ENCODE peak calls at places on chromosomes 13 and 19, in ten cellular contexts. D is ascending aorta, Q is mucosa of descending colon, Z is choroid plexus epithelial cell, F is heart right ventricle, J is GM12878, W is fibroblast of pulmonary artery, Y is pancreas, M is fibroblast of lung, C is psoas muscle. V is an unnamed sample.

GRCh38 chr13:105703843-105704242 is 831.6 kb downstream of the EFNB2 start:
- DNase-seq in C (no peak), W (no peak), Z (no peak), D (no peak), Q (no peak), F (no peak), M (no peak), J (no peak), Y (no peak), V (no peak)

GRCh38 chr19:4343845-4344713 is 717 bp downstream of the MPND start:
- DNase-seq in C (no peak), Z (no peak), D (no peak), J (no peak), Q (no peak), M (no peak), Y (no peak), F (no peak), W (no peak), V (no peak)

GRCh38 chr13:27481766-27482165 is 31.4 kb upstream of the MTIF3 start:
- DNase-seq in W (peak; percentile 51), Y (peak; percentile 69), D (peak; percentile 63), F (no peak), M (no peak), Z (peak; percentile 63), J (no peak), C (peak; percentile 22), Q (peak; percentile 71), V (peak; percentile 16)

GRCh38 chr13:112102243-112102642 is 35.3 kb downstream of the SOX1 start:
- DNase-seq in Y (no peak), D (no peak), Z (no peak), Q (no peak), J (no peak), W (no peak), M (no peak), F (no peak), C (no peak), V (no peak)

GRCh38 chr13:106376411-106377112 is 158.9 kb downstream of the EFNB2 start:
- DNase-seq in Q (no peak), W (peak; percentile 92), J (no peak), C (no peak), M (peak; percentile 98), Z (peak; percentile 99), Y (no peak), F (no peak), D (peak; percentile 70), V (peak; percentile 82)

GRCh38 chr19:30664358-30665058 is 292.3 kb downstream of the ZNF536 start:
- DNase-seq in M (no peak), W (no peak), Q (no peak), F (peak; percentile 49), J (no peak), C (peak; percentile 31), D (peak; percentile 54), Z (peak; percentile 43), Y (peak; percentile 73), V (peak; percentile 6)

GRCh38 chr13:99908129-99908805 is 63.3 kb downstream of the ZIC5 start:
- DNase-seq in W (no peak), M (peak; percentile 47), J (no peak), C (no peak), F (no peak), Z (peak; percentile 35), D (no peak), Q (no peak), Y (no peak), V (peak; percentile 6)

GRCh38 chr13:107962209-107962608 is 253.1 kb downstream of the LIG4 start:
- DNase-seq in M (no peak), D (no peak), C (no peak), Z (no peak), W (no peak), F (no peak), Y (no peak), Q (no peak), J (no peak), V (no peak)

DNA sequence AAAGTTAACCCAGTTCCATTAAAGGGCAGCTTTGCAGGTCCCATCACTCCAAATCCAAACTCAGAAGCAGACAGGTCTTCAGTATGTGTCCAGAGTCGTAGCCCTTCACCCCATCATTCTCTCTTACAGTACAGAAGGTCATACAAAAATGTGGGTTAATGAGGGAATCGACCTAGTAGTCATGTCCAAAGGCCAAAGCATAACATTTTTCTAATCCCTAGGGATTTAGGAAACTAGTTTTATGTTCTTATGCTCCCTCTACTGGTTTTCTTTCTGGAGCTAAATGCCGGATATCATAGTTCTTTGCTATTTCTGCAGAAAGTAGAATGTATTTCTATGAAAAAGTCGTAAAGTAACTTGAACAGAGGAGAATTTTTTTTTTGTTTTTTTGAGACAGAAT is 72.2 kb downstream of the DHRS12 start:
- DNase-seq in Y (no peak), Q (no peak), F (no peak), J (no peak), Z (peak; percentile 80), W (peak; percentile 81), M (peak; percentile 31), D (no peak), C (no peak), V (peak; percentile 87)
- TF ChIP-seq CTCF in Y (no peak), Q (no peak), F (peak; percentile 45), J (no peak), Z (peak; percentile 61), W (peak; percentile 59), M (peak; percentile 61), D (peak; percentile 29), C (peak; percentile 31), V (peak; percentile 63)

DNA sequence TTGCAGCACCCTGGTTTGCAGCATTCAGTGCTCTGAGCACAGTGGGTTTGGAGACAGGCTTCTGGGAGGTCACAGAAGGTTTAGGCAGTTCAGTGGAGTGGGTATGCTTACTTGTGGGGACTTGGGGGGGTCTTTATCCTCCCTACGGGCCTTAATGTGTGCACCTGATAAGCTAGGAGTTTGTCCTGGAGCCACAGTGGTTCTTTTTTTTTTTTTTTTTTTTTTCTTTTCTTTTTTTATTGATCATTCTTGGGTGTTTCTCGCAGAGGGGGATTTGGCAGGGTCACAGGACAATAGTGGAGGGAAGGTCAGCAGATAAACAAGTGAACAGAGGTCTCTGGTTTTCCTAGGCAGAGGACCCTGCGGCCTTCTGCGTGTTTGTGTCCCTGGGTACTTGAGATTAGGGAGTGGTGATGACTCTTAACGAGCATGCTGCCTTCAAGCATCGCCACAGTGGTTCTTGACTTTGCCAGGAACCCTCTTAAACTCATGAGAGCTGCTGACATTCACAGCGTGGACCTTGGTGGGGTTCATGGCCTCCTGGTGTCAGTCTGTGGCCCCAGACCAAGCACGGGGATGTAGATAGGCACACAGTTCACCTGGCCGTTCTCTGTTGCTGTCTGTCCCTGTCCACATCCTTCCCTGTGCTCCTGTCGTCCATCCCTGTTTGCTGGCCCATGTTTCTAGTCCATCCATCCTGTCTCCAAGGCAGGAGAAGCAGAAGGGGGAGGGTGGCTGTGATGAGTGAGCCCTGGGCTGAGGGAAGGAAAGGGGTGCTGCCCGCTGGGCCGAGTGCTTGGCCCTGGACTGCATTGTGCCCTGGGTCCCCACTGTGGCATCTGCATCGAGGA is 2.7 kb downstream of the EGLN2 start:
- DNase-seq in W (no peak), D (no peak), C (no peak), Z (no peak), J (no peak), F (no peak), Q (peak; percentile 32), M (no peak), Y (no peak), V (no peak)
- H3K4me3 ChIP-seq in W (peak overlapping the region; percentile 86), D (peak overlapping the region; percentile 93), C (peak overlapping the region; percentile 95), Z (peak overlapping the region; percentile 92), J (peak overlapping the region; percentile 98), F (peak overlapping the region; percentile 93), Q (no peak overlapping the region), M (peak overlapping the region; percentile 48), Y (no peak overlapping the region), V (peak overlapping the region; percentile 86)

GRCh38 chr19:8831373-8831772 is 731 bp downstream of the ZNF558 start:
- DNase-seq in F (no peak), D (no peak), Q (no peak), Y (no peak), J (no peak), Z (peak; percentile 23), W (no peak), C (no peak), M (no peak), V (no peak)

GRCh38 chr19:8835446-8835845 is 3.3 kb downstream of the MBD3L1 start:
- DNase-seq in Z (no peak), Y (no peak), M (no peak), W (no peak), F (no peak), D (no peak), Q (no peak), J (no peak), C (no peak), V (no peak)

GRCh38 chr19:8835877-8836276 is 3.7 kb downstream of the MBD3L1 start:
- DNase-seq in D (no peak), W (no peak), M (no peak), Q (no peak), C (no peak), F (no peak), Y (no peak), Z (no peak), J (no peak), V (no peak)

GRCh38 chr19:8831832-8832131 is 322 bp downstream of the ZNF558 start:
- DNase-seq in D (no peak), Y (no peak), J (no peak), Z (no peak), F (no peak), M (no peak), C (no peak), Q (no peak), W (no peak), V (no peak)

GRCh38 chr19:8832132-8833021 is at the start of the genes MBD3L1 and ZNF558:
- DNase-seq in Y (peak; percentile 97), D (peak; percentile 100), W (peak; percentile 98), Z (peak; percentile 99), J (peak; percentile 40), M (peak; percentile 97), Q (peak; percentile 99), C (peak; percentile 99), F (peak; percentile 99), V (peak; percentile 97)
- TF ChIP-seq CTCF in Y (no peak), D (peak; percentile 7), W (no peak), Z (no peak), J (no peak), M (no peak), Q (peak; percentile 26), C (peak; percentile 32), F (peak; percentile 57), V (no peak)

GRCh38 chr19:49065905-49066512 is 1.4 kb upstream of the NTF4 start:
- DNase-seq in Q (no peak), C (peak; percentile 44), Z (no peak), J (no peak), D (no peak), W (no peak), M (no peak), Y (no peak), F (no peak), V (no peak)

GRCh38 chr19:49061445-49061844 is 3.2 kb downstream of the NTF4 start:
- DNase-seq in F (no peak), D (no peak), Z (no peak), J (no peak), Q (no peak), M (no peak), W (no peak), Y (no peak), C (no peak), V (no peak)

GRCh38 chr19:49067554-49067953 is 2.9 kb upstream of the NTF4 start:
- DNase-seq in F (no peak), W (no peak), M (no peak), J (no peak), Y (no peak), C (no peak), Q (no peak), D (no peak), Z (no peak), V (no peak)

GRCh38 chr19:49064029-49064629 is 489 bp downstream of the NTF4 start:
- DNase-seq in M (no peak), F (no peak), C (no peak), Y (no peak), Q (no peak), D (no peak), W (no peak), Z (no peak), J (no peak), V (no peak)

GRCh38 chr19:49064768-49065611 is at the start of gene NTF4:
- DNase-seq in Z (no peak), C (peak; percentile 19), W (peak; percentile 21), F (no peak), D (no peak), Q (peak; percentile 49), J (no peak), Y (peak; percentile 75), M (peak; percentile 41), V (no peak)
- H3K4me3 ChIP-seq in Z (no peak within 1 kb of the TSS), C (peak within 1 kb of the TSS; percentile 52), W (no peak within 1 kb of the TSS), F (no peak within 1 kb of the TSS), D (no peak within 1 kb of the TSS), Q (no peak within 1 kb of the TSS), J (no peak within 1 kb of the TSS), Y (no peak within 1 kb of the TSS), M (no peak within 1 kb of the TSS), V (peak within 1 kb of the TSS; percentile 48)

V was measured in fibroblast of the aortic adventitia.